ENCODE peak calls at places on chromosomes 5 and 9, in six cellular contexts. Q is heart left ventricle; V is naive thymus-derived CD8-positive, alpha-beta T cell; C is vagina; F is mucosa of gallbladder; N is frontal cortex. D is an unnamed sample.

GRCh38 chr5:10250804-10251276 is 760 bp downstream of the CCT5 start:
- DNase-seq in Q (no peak), V (no peak), C (no peak), F (no peak), N (no peak), D (no peak)

GRCh38 chr5:14108170-14108996 is 34.8 kb upstream of the TRIO start:
- DNase-seq in Q (peak), V (no peak), C (no peak), F (peak), N (peak), D (peak)

GRCh38 chr5:1011226-1011631 is 2.6 kb downstream of the NKD2 start:
- DNase-seq in Q (peak), V (peak), C (no peak), F (no peak), N (no peak), D (no peak)

GRCh38 chr5:7850533-7851239 is at the start of gene CFAP90:
- DNase-seq in Q (peak), V (peak), C (no peak), F (no peak), N (peak), D (peak)

GRCh38 chr9:91949293-91949945 is 609 bp downstream of the ROR2 start:
- DNase-seq in Q (no peak), V (no peak), C (no peak), F (no peak), N (no peak), D (no peak)

GRCh38 chr5:54882841-54883240 is 102.6 kb downstream of the ESM1 start:
- DNase-seq in Q (no peak), V (no peak), C (no peak), F (no peak), N (no peak), D (no peak)

GRCh38 chr9:96440671-96441199 is 9.2 kb upstream of the HABP4 start:
- DNase-seq in Q (no peak), V (no peak), C (peak), F (no peak), N (no peak), D (no peak)

GRCh38 chr9:110259566-110259965 is 3.3 kb upstream of the TXN start:
- DNase-seq in Q (no peak), V (no peak), C (no peak), F (no peak), N (no peak), D (no peak)

GRCh38 chr9:88533951-88534455 is 975 bp upstream of the NXNL2 start:
- DNase-seq in Q (peak), V (peak), C (no peak), F (peak), N (peak), D (peak)

GRCh38 chr5:83199126-83199525 is 121.8 kb downstream of the XRCC4 start:
- DNase-seq in Q (no peak), V (no peak), C (no peak), F (no peak), N (no peak), D (no peak)

D was measured in uterus.